ENCODE peak calls at places on chromosomes 12 and 14, in four cellular contexts. F is NCI-H1417, E is dorsolateral prefrontal cortex, R is astrocyte of the spinal cord. T is an unnamed sample.

GRCh38 chr12:57618966-57619433 is 7.8 kb downstream of the ARHGEF25 start:
- DNase-seq in F (no peak), E (no peak), R (no peak), T (no peak)

GRCh38 chr14:72800296-72800695 is 93.6 kb downstream of the DPF3 start:
- DNase-seq in F (no peak), E (no peak), R (no peak), T (no peak)

GRCh38 chr12:18943200-18943599 is 186.3 kb upstream of the PLEKHA5 start:
- DNase-seq in F (no peak), E (no peak), R (no peak), T (no peak)

GRCh38 chr14:90409209-90409730 is 12.4 kb downstream of the CALM1 start:
- DNase-seq in F (no peak), E (no peak), R (peak; percentile 98), T (peak; percentile 47)

GRCh38 chr12:111268738-111269572 is 99.9 kb downstream of the PHETA1 start:
- DNase-seq in F (no peak), E (no peak), R (no peak), T (no peak)

GRCh38 chr14:25537846-25538455 is 488.0 kb upstream of the STXBP6 start:
- DNase-seq in F (peak; percentile 63), E (no peak), R (no peak), T (peak; percentile 30)

GRCh38 chr14:90288646-90289355 is 32.4 kb downstream of the PSMC1 start:
- DNase-seq in F (no peak), E (no peak), R (no peak), T (no peak)

GRCh38 chr12:153080-153746 is 60.7 kb downstream of the SLC6A12 start:
- DNase-seq in F (peak; percentile 71), E (no peak), R (peak; percentile 23), T (peak; percentile 53)

GRCh38 chr12:3336606-3337311 is 154.2 kb upstream of the PRMT8 start:
- DNase-seq in F (no peak), E (peak; percentile 88), R (peak; percentile 49), T (peak; percentile 25)

GRCh38 chr12:569091-569676 is 94.1 kb downstream of the NINJ2 start:
- DNase-seq in F (no peak), E (no peak), R (no peak), T (no peak)

GRCh38 chr12:128820723-128821432 is 2.9 kb downstream of the SLC15A4 start:
- DNase-seq in F (no peak), E (no peak), R (no peak), T (no peak)

GRCh38 chr14:68526420-68527105 is 266.3 kb downstream of the ZFP36L1 start:
- DNase-seq in F (no peak), E (no peak), R (no peak), T (peak; percentile 27)

GRCh38 chr12:49543914-49544815 is 5.3 kb downstream of the KCNH3 start:
- DNase-seq in F (no peak), E (no peak), R (no peak), T (no peak)

GRCh38 chr14:65179918-65180724 is 77.8 kb upstream of the MAX start:
- DNase-seq in F (no peak), E (no peak), R (peak; percentile 76), T (peak; percentile 77)

GRCh38 chr14:64801800-64802199 is 77.9 kb downstream of the SPTB start:
- DNase-seq in F (peak; percentile 12), E (no peak), R (peak; percentile 20), T (no peak)

GRCh38 chr12:30969006-30969405 is 42.5 kb downstream of the TSPAN11 start:
- DNase-seq in F (no peak), E (no peak), R (no peak), T (no peak)

GRCh38 chr12:19200261-19200660 is 70.7 kb downstream of the PLEKHA5 start:
- DNase-seq in F (no peak), E (no peak), R (no peak), T (no peak)

GRCh38 chr12:108352591-108352990 is 13.5 kb upstream of the CMKLR1 start:
- DNase-seq in F (no peak), E (no peak), R (no peak), T (no peak)

GRCh38 chr12:42960087-42960527 is 370.6 kb upstream of the PRICKLE1 start:
- DNase-seq in F (no peak), E (no peak), R (peak; percentile 46), T (no peak)

GRCh38 chr12:6921539-6921938 is 6.2 kb upstream of the ATN1 start:
- DNase-seq in F (no peak), E (no peak), R (no peak), T (no peak)

GRCh38 chr12:40697566-40698257 is 5.5 kb downstream of the CNTN1 start:
- DNase-seq in F (no peak), E (no peak), R (no peak), T (no peak)

GRCh38 chr14:26281280-26281998 is 316.4 kb downstream of the NOVA1 start:
- DNase-seq in F (no peak), E (no peak), R (peak; percentile 50), T (no peak)

GRCh38 chr12:1808036-1808797 is 12.1 kb upstream of the LRTM2 start:
- DNase-seq in F (no peak), E (peak; percentile 27), R (no peak), T (no peak)

T was measured in mucosa of gallbladder.